ENCODE peak calls at places on chromosomes 12 and 14, in eight cellular contexts. H is M059J; R is mucosa of gallbladder; Y is AG04450; X is activated CD4-positive, alpha-beta memory T cell treated with anti-CD3 and anti-CD28 coated beads for 36 hours; M is effector memory CD4-positive, alpha-beta T cell; W is NCI-H774; D is fibroblast of the aortic adventitia. O is an unnamed sample.

GRCh38 chr12:19572920-19573558 is 133.7 kb downstream of the AEBP2 start:
- DNase-seq in X (peak; percentile 45), Y (no peak), H (peak; percentile 64), R (no peak), M (peak; percentile 12), D (peak; percentile 56), W (no peak), O (peak; percentile 86)

GRCh38 chr14:89344871-89345270 is 72.2 kb downstream of the FOXN3 start:
- DNase-seq in Y (no peak), H (no peak), D (no peak), R (no peak), X (no peak), W (no peak), M (no peak), O (no peak)

GRCh38 chr12:9895215-9895971 is 14.1 kb downstream of the KLRF2 start:
- DNase-seq in R (no peak), Y (no peak), D (no peak), W (no peak), M (no peak), H (no peak), X (no peak), O (no peak)

GRCh38 chr12:123891516-123892179 is 81.0 kb downstream of the CCDC92 start:
- DNase-seq in M (no peak), D (no peak), R (no peak), H (no peak), X (no peak), Y (no peak), W (no peak), O (no peak)

GRCh38 chr12:20220339-20220738 is 148.0 kb upstream of the PDE3A start:
- DNase-seq in D (peak; percentile 67), H (peak; percentile 49), W (no peak), Y (no peak), M (no peak), X (no peak), R (no peak), O (peak; percentile 55)

GRCh38 chr14:102608064-102608446 is 15.6 kb downstream of the RCOR1 start:
- DNase-seq in H (no peak), X (no peak), Y (no peak), M (no peak), R (no peak), W (no peak), D (no peak), O (no peak)

GRCh38 chr14:25132734-25133422 is 82.9 kb upstream of the STXBP6 start:
- DNase-seq in W (peak; percentile 71), M (peak; percentile 29), X (peak; percentile 54), D (peak; percentile 73), H (peak; percentile 18), Y (no peak), R (peak; percentile 73), O (peak; percentile 89)

GRCh38 chr14:56826214-56826613 is 15.9 kb upstream of the OTX2 start:
- DNase-seq in R (no peak), X (no peak), H (no peak), M (no peak), D (no peak), Y (no peak), W (no peak), O (no peak)

GRCh38 chr12:106982229-106982628 is 4.7 kb downstream of the MTERF2 start:
- DNase-seq in D (no peak), X (no peak), M (no peak), R (no peak), Y (no peak), W (no peak), H (no peak), O (no peak)

GRCh38 chr12:95117178-95117599 is 43.8 kb upstream of the NR2C1 start:
- DNase-seq in M (peak; percentile 50), D (peak; percentile 87), R (peak; percentile 78), W (peak; percentile 61), X (peak; percentile 53), H (peak; percentile 81), Y (peak; percentile 47), O (no peak)

GRCh38 chr12:95323204-95323603 is 105.6 kb downstream of the VEZT start:
- DNase-seq in W (no peak), R (peak; percentile 19), H (peak; percentile 31), X (no peak), Y (no peak), D (no peak), M (no peak), O (no peak)

GRCh38 chr12:22271036-22271435 is 63.5 kb downstream of the ST8SIA1 start:
- DNase-seq in Y (peak; percentile 64), D (peak; percentile 96), R (no peak), W (no peak), H (peak; percentile 84), M (no peak), X (no peak), O (no peak)